ENCODE peak calls at places on chromosomes 7 and 10, in four cellular contexts. U, V, D and K are unnamed samples.

GRCh38 chr7:2542924-2543871 is 12.1 kb downstream of the BRAT1 start:
- DNase-seq in D (no peak), V (no peak), U (no peak), K (no peak)

GRCh38 chr7:3648276-3648675 is 347.2 kb downstream of the SDK1 start:
- DNase-seq in V (no peak), U (no peak), D (no peak), K (no peak)

GRCh38 chr10:60186315-60187071 is 203.2 kb downstream of the ANK3 start:
- DNase-seq in D (no peak), V (no peak), U (no peak), K (no peak)

GRCh38 chr10:71837085-71837827 is 13.8 kb downstream of the PSAP start:
- DNase-seq in V (no peak), D (no peak), U (peak), K (no peak)

GRCh38 chr10:12409171-12409570 is 59.8 kb downstream of the CAMK1D start:
- DNase-seq in V (no peak), U (no peak), D (no peak), K (no peak)

GRCh38 chr10:69389827-69390490 is 26.8 kb downstream of the TACR2 start:
- DNase-seq in U (peak), D (no peak), V (no peak), K (no peak)

GRCh38 chr10:85008493-85009181 is 680.2 kb downstream of the CCSER2 start:
- DNase-seq in V (no peak), U (no peak), D (no peak), K (no peak)

GRCh38 chr7:98284335-98285036 is 3.0 kb downstream of the BRI3 start:
- DNase-seq in D (no peak), V (no peak), U (no peak), K (no peak)

GRCh38 chr10:114282526-114282925 is 43.5 kb downstream of the VWA2 start:
- DNase-seq in U (no peak), V (no peak), D (no peak), K (no peak)

GRCh38 chr10:88114368-88114767 is 250.9 kb downstream of the PTEN start:
- DNase-seq in D (peak), U (peak), V (no peak), K (no peak)
- TF ChIP-seq CTCF in D (peak), U (peak), V (peak), K (peak)

DNA sequence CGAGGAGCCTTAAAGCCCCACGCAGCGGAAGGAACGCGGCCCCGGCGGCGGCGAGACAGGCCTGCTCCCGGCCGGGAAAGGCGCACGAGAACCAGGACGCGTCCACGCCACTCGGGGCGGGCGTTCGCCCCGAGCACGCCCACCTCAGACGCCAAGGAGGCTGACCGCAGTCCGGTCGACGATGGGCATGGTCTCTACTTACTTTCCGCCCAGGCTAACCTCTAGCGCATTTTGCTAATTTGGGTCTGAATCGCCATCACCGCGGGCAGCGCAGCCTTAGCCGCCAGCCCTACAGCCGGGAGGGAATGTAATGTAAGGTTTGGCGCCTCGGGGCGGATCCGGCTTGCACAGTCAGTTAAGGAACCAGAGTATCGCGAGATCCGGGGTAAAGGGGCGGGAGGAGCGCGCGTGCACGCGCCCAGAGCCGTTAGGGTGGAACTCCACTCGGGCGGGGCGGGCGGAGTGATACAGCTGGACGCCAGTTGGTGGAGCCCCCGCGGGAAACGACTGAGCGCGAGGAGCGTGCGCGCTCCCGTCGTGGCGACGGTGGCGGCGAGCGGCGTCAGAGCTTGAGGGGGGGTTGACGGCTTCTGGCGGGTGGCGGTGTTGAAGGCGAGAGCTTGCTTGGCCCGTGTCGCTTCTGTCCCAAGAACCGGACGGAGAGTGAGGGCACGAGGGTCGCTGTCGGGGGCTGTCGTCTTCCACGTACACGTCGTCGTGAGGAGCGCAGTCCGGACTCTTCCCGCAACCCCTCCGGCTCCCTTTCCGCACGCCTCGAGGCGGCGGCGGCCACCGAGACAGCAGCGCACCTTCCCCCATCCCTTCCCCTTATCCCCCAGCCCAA is at the start of gene LUC7L2:
- DNase-seq in D (peak), U (peak), V (peak), K (peak)
- TF ChIP-seq CTCF in D (no peak), U (no peak), V (no peak), K (no peak)

DNA sequence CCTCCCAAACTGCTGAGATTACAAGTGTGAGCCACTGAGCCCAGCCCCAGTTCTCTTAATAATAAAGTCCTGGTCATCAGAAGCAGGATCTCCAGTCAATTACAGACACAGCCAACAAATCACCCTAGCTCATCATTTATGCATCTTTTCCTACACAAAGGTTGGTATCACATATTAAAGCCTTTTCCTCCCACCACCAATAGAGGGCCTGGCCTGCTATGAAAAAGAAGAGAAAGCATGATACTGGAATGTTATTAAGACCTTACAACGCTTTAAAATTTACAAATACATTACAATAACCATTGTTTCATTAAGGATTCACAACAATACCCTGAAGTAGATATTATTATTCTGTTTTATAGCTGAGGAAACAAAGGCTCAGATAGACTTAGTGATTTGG is 25.9 kb downstream of the VAX1 start:
- DNase-seq in V (no peak), U (no peak), D (no peak), K (no peak)
- TF ChIP-seq CTCF in V (peak), U (peak), D (no peak), K (no peak)

GRCh38 chr10:88129013-88129412 is 265.6 kb downstream of the PTEN start:
- DNase-seq in D (no peak), V (no peak), U (peak), K (no peak)

GRCh38 chr10:88127266-88127665 is 263.8 kb downstream of the PTEN start:
- DNase-seq in U (no peak), V (no peak), D (no peak), K (no peak)

GRCh38 chr10:88127766-88128165 is 264.3 kb downstream of the PTEN start:
- DNase-seq in V (no peak), D (no peak), U (no peak), K (no peak)

GRCh38 chr10:88130912-88131311 is 267.5 kb downstream of the PTEN start:
- DNase-seq in U (no peak), V (no peak), D (no peak), K (no peak)

DNA sequence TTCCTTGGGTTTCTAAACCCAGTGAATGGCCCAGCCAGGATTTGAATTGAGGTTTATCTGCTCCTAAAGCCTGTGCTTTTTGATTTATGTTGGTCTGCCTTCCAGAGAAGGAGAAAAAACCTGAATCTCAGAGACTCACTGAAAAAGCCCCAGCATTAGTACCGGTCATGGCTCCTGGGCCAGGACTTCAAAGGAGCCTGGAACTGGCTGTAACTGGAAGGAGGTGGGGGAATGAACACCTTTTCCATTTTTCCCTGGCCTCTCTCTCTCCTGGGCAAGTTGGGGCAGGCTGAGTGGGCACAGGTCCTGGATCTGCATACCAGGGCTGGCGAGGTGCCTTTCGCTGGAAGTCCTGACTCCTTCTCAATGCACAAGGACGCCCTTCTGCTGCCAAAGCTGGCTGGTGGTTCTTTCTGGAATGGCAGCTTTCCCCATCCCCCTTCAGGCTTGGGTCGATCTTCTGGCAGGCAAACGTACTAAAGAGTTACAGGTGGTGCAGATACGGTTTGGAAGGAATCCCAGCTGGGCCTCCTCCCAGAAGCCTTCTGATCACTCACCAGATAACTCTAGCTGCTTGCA is 268.2 kb downstream of the PTEN start:
- DNase-seq in D (no peak), V (no peak), U (no peak), K (no peak)
- TF ChIP-seq CTCF in D (no peak), V (no peak), U (no peak), K (no peak)

DNA sequence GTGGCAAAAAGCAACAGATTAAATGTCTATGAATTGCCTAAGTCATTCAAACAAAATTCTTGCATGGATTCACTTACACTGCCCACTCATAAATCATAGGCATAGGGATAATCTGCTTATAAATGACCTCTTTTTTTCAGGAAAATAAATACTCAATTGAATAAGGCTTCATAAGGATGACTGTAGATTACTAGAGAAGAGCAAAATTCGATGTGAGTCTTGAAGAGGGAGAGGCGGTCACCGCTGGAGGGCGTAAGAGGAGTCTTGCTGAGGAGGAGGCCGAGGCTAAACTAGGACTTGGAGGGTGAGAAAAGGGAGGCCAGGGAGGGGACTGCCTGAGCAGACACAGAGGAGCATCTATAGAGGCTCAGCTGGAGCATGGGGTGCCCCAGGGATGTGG is 135.4 kb upstream of the RSU1 start:
- DNase-seq in U (no peak), V (no peak), D (no peak), K (no peak)
- TF ChIP-seq CTCF in U (no peak), V (no peak), D (no peak), K (no peak)